ENCODE peak calls at places on chromosomes 1 and 21, in ten cellular contexts. Q is ELF-1, S is T-helper 17 cell, G is CMK, J is right cardiac atrium, A is amniotic stem cell, F is epithelial cell of prostate, L is Right ventricle myocardium superior, C is LoVo, Z is neural crest cell. U is an unnamed sample.

GRCh38 chr1:61639218-61639617 is 85.7 kb downstream of the TM2D1 start:
- DNase-seq in A (no peak), F (no peak), C (no peak), S (no peak), G (no peak), Z (no peak), Q (no peak), J (no peak), L (no peak), U (peak)

GRCh38 chr1:36384542-36385409 is 948 bp downstream of the STK40 start:
- DNase-seq in A (no peak), Z (no peak), S (no peak), L (peak), C (peak), Q (peak), J (peak), G (no peak), F (no peak), U (peak)

GRCh38 chr1:10456661-10457060 is 6.8 kb downstream of the CORT start:
- DNase-seq in J (no peak), Q (no peak), S (no peak), F (no peak), A (no peak), C (no peak), Z (no peak), G (no peak), L (no peak), U (no peak)

GRCh38 chr1:207027221-207027777 is 5.3 kb downstream of the C1orf116 start:
- DNase-seq in Z (no peak), C (peak), S (no peak), A (no peak), J (no peak), G (no peak), Q (no peak), L (no peak), F (peak), U (peak)

GRCh38 chr21:45032977-45033705 is 41.2 kb upstream of the ADARB1 start:
- DNase-seq in G (no peak), F (no peak), Z (no peak), A (no peak), Q (no peak), L (no peak), S (no peak), C (no peak), J (peak), U (no peak)

GRCh38 chr1:31762726-31763670 is 1.1 kb downstream of the ADGRB2 start:
- DNase-seq in A (peak), Z (peak), J (peak), G (no peak), C (peak), Q (peak), F (no peak), L (peak), S (peak), U (peak)

GRCh38 chr1:193592325-193592724 is 405.9 kb upstream of the B3GALT2 start:
- DNase-seq in S (no peak), L (no peak), Q (no peak), J (no peak), F (no peak), C (no peak), A (no peak), Z (no peak), G (no peak), U (peak)

GRCh38 chr1:187509091-187509490 is 680.3 kb downstream of the PLA2G4A start:
- DNase-seq in J (no peak), G (no peak), C (no peak), F (no peak), A (no peak), Z (no peak), Q (no peak), S (no peak), L (no peak), U (no peak)

GRCh38 chr1:21503706-21504377 is 5.4 kb upstream of the ALPL start:
- DNase-seq in L (no peak), S (no peak), Q (no peak), C (no peak), J (no peak), A (no peak), F (no peak), Z (no peak), G (no peak), U (no peak)

GRCh38 chr1:226717256-226717909 is 21.7 kb downstream of the ITPKB start:
- DNase-seq in F (no peak), Q (no peak), C (no peak), J (peak), G (no peak), Z (no peak), L (peak), S (no peak), A (no peak), U (no peak)

GRCh38 chr1:10597492-10597891 is 122.7 kb downstream of the PEX14 start:
- DNase-seq in A (no peak), F (no peak), C (no peak), G (no peak), J (no peak), S (no peak), Q (no peak), L (no peak), Z (no peak), U (no peak)

GRCh38 chr1:205319081-205320018 is 2.2 kb downstream of the NUAK2 start:
- DNase-seq in A (peak), G (no peak), S (no peak), C (peak), Q (peak), Z (no peak), J (peak), L (peak), F (no peak), U (peak)

GRCh38 chr1:149962039-149962647 is 25.5 kb upstream of the MTMR11 start:
- DNase-seq in Z (peak), L (no peak), Q (peak), C (peak), J (no peak), A (peak), S (peak), G (peak), F (peak), U (peak)

GRCh38 chr1:200233393-200233792 is 176.4 kb downstream of the ZNF281 start:
- DNase-seq in J (no peak), C (no peak), Q (no peak), F (no peak), Z (no peak), L (no peak), A (peak), G (no peak), S (no peak), U (no peak)

GRCh38 chr1:227793948-227794812 is 21.3 kb upstream of the PRSS38 start:
- DNase-seq in G (no peak), A (peak), J (peak), C (no peak), L (peak), Q (peak), F (no peak), Z (no peak), S (no peak), U (no peak)

GRCh38 chr1:217911908-217912307 is 280.8 kb downstream of the SPATA17 start:
- DNase-seq in C (no peak), F (no peak), J (no peak), L (no peak), A (no peak), Z (no peak), Q (no peak), G (no peak), S (no peak), U (no peak)

GRCh38 chr1:229341811-229342304 is 989 bp downstream of the CCSAP start:
- DNase-seq in L (no peak), C (peak), Q (peak), S (no peak), A (no peak), J (no peak), G (no peak), F (no peak), Z (peak), U (no peak)

GRCh38 chr1:243667591-243667990 is 182.5 kb downstream of the AKT3 start:
- DNase-seq in Z (no peak), S (no peak), A (no peak), L (no peak), F (no peak), G (no peak), J (no peak), C (no peak), Q (peak), U (no peak)

GRCh38 chr21:41895643-41896493 is 16.7 kb upstream of the PRDM15 start:
- DNase-seq in A (no peak), J (no peak), F (no peak), G (peak), C (no peak), Z (no peak), S (peak), L (no peak), Q (peak), U (no peak)

GRCh38 chr1:25566730-25567341 is 23.4 kb downstream of the LDLRAP1 start:
- DNase-seq in G (no peak), L (peak), Q (peak), C (no peak), A (no peak), F (no peak), S (peak), Z (peak), J (peak), U (no peak)

GRCh38 chr1:106879538-106879937 is 176.9 kb upstream of the PRMT6 start:
- DNase-seq in C (peak), S (no peak), L (peak), F (peak), J (peak), Z (no peak), Q (no peak), G (no peak), A (no peak), U (no peak)

GRCh38 chr1:153642161-153642560 is 8.3 kb downstream of the CHTOP start:
- DNase-seq in J (no peak), C (no peak), S (no peak), Z (no peak), L (no peak), G (no peak), Q (no peak), F (no peak), A (no peak), U (no peak)

GRCh38 chr1:39672551-39672947 is 642 bp upstream of the NT5C1A start:
- DNase-seq in J (peak), Q (peak), C (no peak), A (no peak), F (no peak), G (no peak), Z (no peak), S (no peak), L (no peak), U (no peak)

GRCh38 chr1:155940531-155940992 is 876 bp upstream of the RXFP4 start:
- DNase-seq in J (no peak), A (no peak), C (peak), Q (no peak), L (no peak), S (no peak), F (no peak), G (peak), Z (no peak), U (peak)

GRCh38 chr1:169722784-169723183 is 11.1 kb downstream of the SELE start:
- DNase-seq in F (no peak), S (no peak), A (no peak), J (no peak), Z (no peak), G (peak), Q (peak), C (no peak), L (no peak), U (no peak)

GRCh38 chr1:231616667-231617066 is 9.9 kb upstream of the DISC1 start:
- DNase-seq in Q (no peak), A (no peak), Z (no peak), F (no peak), C (no peak), S (no peak), G (no peak), L (no peak), J (no peak), U (no peak)

GRCh38 chr1:111758373-111758772 is 2.7 kb downstream of the DDX20 start:
- DNase-seq in J (no peak), F (no peak), C (no peak), Q (no peak), S (no peak), L (no peak), Z (no peak), A (no peak), G (no peak), U (peak)

GRCh38 chr1:57761628-57762027 is 337.8 kb upstream of the DAB1 start:
- DNase-seq in Z (no peak), Q (no peak), L (no peak), J (no peak), S (no peak), C (no peak), A (no peak), F (no peak), G (peak), U (no peak)

GRCh38 chr1:177905686-177906085 is 64.2 kb downstream of the SEC16B start:
- DNase-seq in Q (no peak), A (no peak), G (no peak), J (no peak), Z (no peak), L (no peak), F (no peak), S (no peak), C (no peak), U (no peak)

GRCh38 chr1:221161571-221162041 is 282.4 kb downstream of the HLX start:
- DNase-seq in L (no peak), A (no peak), G (no peak), J (no peak), S (no peak), F (no peak), C (no peak), Z (no peak), Q (no peak), U (no peak)

GRCh38 chr1:41696381-41696780 is 211.9 kb upstream of the EDN2 start:
- DNase-seq in J (no peak), A (no peak), S (no peak), C (no peak), Q (no peak), G (no peak), L (peak), F (no peak), Z (no peak), U (no peak)

GRCh38 chr1:244802556-244803239 is 32.8 kb upstream of the COX20 start:
- DNase-seq in L (no peak), Z (no peak), C (no peak), Q (no peak), F (no peak), J (no peak), G (no peak), A (no peak), S (no peak), U (no peak)

GRCh38 chr1:91791103-91791502 is 94.8 kb downstream of the TGFBR3 start:
- DNase-seq in C (no peak), S (no peak), L (no peak), F (no peak), A (no peak), J (no peak), G (no peak), Q (peak), Z (no peak), U (no peak)

GRCh38 chr1:7008331-7008730 is 223.1 kb downstream of the CAMTA1 start:
- DNase-seq in G (no peak), L (no peak), J (no peak), Z (no peak), Q (no peak), S (no peak), A (no peak), F (no peak), C (no peak), U (no peak)